ENCODE peak calls at places on chromosomes 12 and 14, in seven cellular contexts. S is GM12891; I is stomach; Q is iPS-NIHi11; F is lower leg skin; H is activated naive CD8-positive, alpha-beta T cell treated with anti-CD3 and anti-CD28 coated beads, Interleukin-2, amount 50 U/mL, for 24 hours; D is activated CD4-positive, alpha-beta T cell treated with anti-CD3 and anti-CD28 coated beads, Interleukin-2, amount 10 ng/mL, durations not matched to agents 7 days and 5 days. T is an unnamed sample.

GRCh38 chr14:73829526-73830431 is 21.9 kb upstream of the PTGR2 start:
- DNase-seq in I (no peak), D (peak), S (no peak), Q (no peak), H (peak), F (peak), T (no peak)

GRCh38 chr12:6326316-6326959 is 15.4 kb downstream of the TNFRSF1A start:
- DNase-seq in F (no peak), H (no peak), D (no peak), Q (peak), S (no peak), I (peak), T (no peak)

GRCh38 chr12:65943388-65944137 is 119.3 kb downstream of the HMGA2 start:
- DNase-seq in H (no peak), Q (no peak), S (no peak), I (no peak), D (no peak), F (no peak), T (no peak)

GRCh38 chr12:31318870-31319269 is 7.1 kb downstream of the SINHCAF start:
- DNase-seq in F (no peak), I (no peak), S (no peak), D (no peak), Q (no peak), H (no peak), T (no peak)

GRCh38 chr12:53961025-53961761 is 6.5 kb downstream of the HOXC12 start:
- DNase-seq in H (no peak), Q (peak), I (no peak), F (no peak), S (no peak), D (no peak), T (no peak)

GRCh38 chr14:60085085-60085484 is 6.6 kb upstream of the PCNX4 start:
- DNase-seq in I (no peak), S (no peak), Q (no peak), D (no peak), F (no peak), H (no peak), T (no peak)

GRCh38 chr12:100651694-100652093 is 78.2 kb downstream of the GAS2L3 start:
- DNase-seq in Q (peak), F (no peak), S (no peak), D (no peak), I (no peak), H (no peak), T (no peak)

GRCh38 chr14:53696217-53696965 is 260.2 kb downstream of the BMP4 start:
- DNase-seq in I (no peak), F (no peak), D (no peak), Q (no peak), S (no peak), H (no peak), T (no peak)

GRCh38 chr14:23151342-23151741 is 32.1 kb downstream of the SLC7A8 start:
- DNase-seq in D (no peak), I (no peak), F (no peak), Q (no peak), H (no peak), S (no peak), T (no peak)

GRCh38 chr12:109820921-109821381 is 12.2 kb downstream of the TRPV4 start:
- DNase-seq in D (no peak), F (no peak), H (no peak), I (no peak), Q (no peak), S (no peak), T (no peak)

GRCh38 chr12:46459111-46459510 is 86.5 kb upstream of the SLC38A2 start:
- DNase-seq in H (peak), Q (no peak), F (no peak), D (peak), I (no peak), S (no peak), T (no peak)

GRCh38 chr12:117034691-117035090 is 64.5 kb downstream of the TESC start:
- DNase-seq in H (no peak), I (no peak), F (no peak), Q (no peak), S (no peak), D (no peak), T (no peak)

GRCh38 chr12:49339464-49339861 is 2.5 kb upstream of the C1QL4 start:
- DNase-seq in F (peak), D (no peak), H (no peak), I (peak), S (no peak), Q (no peak), T (no peak)

GRCh38 chr14:73613046-73613383 is 698 bp downstream of the ACOT6 start:
- DNase-seq in F (no peak), Q (no peak), D (no peak), S (no peak), I (no peak), H (no peak), T (no peak)

GRCh38 chr14:49882826-49883694 is 9.8 kb upstream of the ARF6 start:
- DNase-seq in H (no peak), Q (no peak), D (no peak), S (no peak), I (no peak), F (peak), T (no peak)

GRCh38 chr12:67650528-67651379 is 2.2 kb downstream of the DYRK2 start:
- DNase-seq in S (peak), D (peak), I (no peak), H (no peak), Q (no peak), F (no peak), T (no peak)

GRCh38 chr12:62123721-62124203 is 136.4 kb upstream of the USP15 start:
- DNase-seq in H (peak), S (no peak), D (peak), Q (peak), F (no peak), I (peak), T (no peak)

GRCh38 chr12:120849765-120850164 is 54.4 kb downstream of the SPPL3 start:
- DNase-seq in S (no peak), H (no peak), Q (no peak), D (no peak), I (no peak), F (no peak), T (no peak)

GRCh38 chr12:4214912-4215861 is 58.4 kb upstream of the CCND2 start:
- DNase-seq in D (peak), F (peak), S (peak), I (peak), Q (no peak), H (peak), T (peak)

GRCh38 chr14:44448816-44449411 is 58.2 kb downstream of the FSCB start:
- DNase-seq in Q (no peak), I (no peak), H (no peak), D (no peak), F (no peak), S (no peak), T (no peak)

GRCh38 chr14:70972107-70972976 is 65.1 kb downstream of the PCNX1 start:
- DNase-seq in Q (peak), H (peak), F (peak), D (peak), I (peak), S (peak), T (no peak)

GRCh38 chr12:46915861-46916260 is 90.1 kb upstream of the SLC38A4 start:
- DNase-seq in D (no peak), S (no peak), F (no peak), Q (no peak), I (no peak), H (no peak), T (no peak)

GRCh38 chr12:123655420-123655819 is 15.5 kb upstream of the TCTN2 start:
- DNase-seq in F (no peak), Q (no peak), I (no peak), S (peak), H (no peak), D (no peak), T (no peak)

GRCh38 chr12:125518074-125518473 is 452.8 kb downstream of the AACS start:
- DNase-seq in D (no peak), H (no peak), F (no peak), I (no peak), Q (peak), S (no peak), T (no peak)

GRCh38 chr12:9792961-9793617 is 32.4 kb upstream of the CD69 start:
- DNase-seq in H (no peak), D (no peak), I (no peak), S (no peak), F (no peak), Q (no peak), T (no peak)

GRCh38 chr12:91577586-91578539 is 395.2 kb upstream of the DCN start:
- DNase-seq in I (no peak), H (no peak), Q (peak), D (no peak), S (no peak), F (no peak), T (no peak)

T was measured in ascending aorta.